ENCODE peak calls at places on chromosomes 1 and 21, in four cellular contexts. O, H, A and L are unnamed samples.

GRCh38 chr1:45621895-45622266 is 2.0 kb downstream of the CCDC17 start:
- DNase-seq in O (no peak), H (no peak), A (no peak), L (no peak)

GRCh38 chr1:173507205-173507846 is 30.2 kb downstream of the PRDX6 start:
- DNase-seq in O (no peak), H (no peak), A (peak; percentile 99), L (no peak)

GRCh38 chr1:173353346-173353745 is 123.8 kb upstream of the PRDX6 start:
- DNase-seq in O (no peak), H (no peak), A (no peak), L (no peak)

GRCh38 chr1:11156958-11157357 is 32.2 kb upstream of the ANGPTL7 start:
- DNase-seq in O (peak; percentile 3), H (no peak), A (no peak), L (no peak)

GRCh38 chr1:43229831-43230780 is 39.7 kb upstream of the TMEM125 start:
- DNase-seq in O (no peak), H (no peak), A (no peak), L (no peak)

GRCh38 chr1:4108741-4109625 is 208.9 kb upstream of the C1orf174 start:
- DNase-seq in O (no peak), H (peak; percentile 84), A (no peak), L (no peak)

GRCh38 chr1:157868664-157869063 is 27.1 kb upstream of the CD5L start:
- DNase-seq in O (no peak), H (no peak), A (peak; percentile 56), L (no peak)

GRCh38 chr1:61184035-61184713 is 101.8 kb downstream of the NFIA start:
- DNase-seq in O (no peak), H (peak; percentile 98), A (peak; percentile 57), L (peak; percentile 95)

GRCh38 chr1:197928849-197929336 is 11.7 kb downstream of the LHX9 start:
- DNase-seq in O (peak; percentile 30), H (no peak), A (no peak), L (no peak)

GRCh38 chr1:210262897-210263272 is 30.3 kb downstream of the SERTAD4 start:
- DNase-seq in O (no peak), H (no peak), A (no peak), L (no peak)

GRCh38 chr1:83761084-83761760 is 237.7 kb downstream of the TTLL7 start:
- DNase-seq in O (no peak), H (no peak), A (no peak), L (no peak)

GRCh38 chr1:214546886-214547641 is 4.3 kb downstream of the PTPN14 start:
- DNase-seq in O (no peak), H (no peak), A (no peak), L (no peak)

GRCh38 chr1:31013187-31013864 is 52.2 kb downstream of the PUM1 start:
- DNase-seq in O (no peak), H (no peak), A (peak; percentile 36), L (no peak)

GRCh38 chr1:229380514-229381160 is 37.8 kb upstream of the CCSAP start:
- DNase-seq in O (no peak), H (peak; percentile 80), A (no peak), L (no peak)

GRCh38 chr1:161180643-161181042 is 3.3 kb upstream of the B4GALT3 start:
- DNase-seq in O (no peak), H (no peak), A (no peak), L (no peak)

GRCh38 chr1:203017061-203017460 is 9.2 kb upstream of the PPFIA4 start:
- DNase-seq in O (no peak), H (no peak), A (no peak), L (no peak)

GRCh38 chr1:31198591-31198990 is 41.1 kb downstream of the NKAIN1 start:
- DNase-seq in O (no peak), H (no peak), A (no peak), L (no peak)

GRCh38 chr1:44584167-44584566 is 90.1 kb downstream of the TMEM53 start:
- DNase-seq in O (no peak), H (no peak), A (peak; percentile 96), L (no peak)

GRCh38 chr1:212179394-212180076 is 105.7 kb upstream of the PPP2R5A start:
- DNase-seq in O (no peak), H (no peak), A (no peak), L (no peak)

GRCh38 chr1:227899820-227900449 is 47.8 kb downstream of the WNT9A start:
- DNase-seq in O (no peak), H (peak; percentile 79), A (no peak), L (no peak)

GRCh38 chr21:36388835-36389234 is 3.6 kb downstream of the CHAF1B start:
- DNase-seq in O (no peak), H (peak; percentile 93), A (no peak), L (no peak)

GRCh38 chr1:147641695-147642592 is 28.4 kb downstream of the ACP6 start:
- DNase-seq in O (peak; percentile 64), H (no peak), A (peak; percentile 45), L (no peak)

GRCh38 chr1:9375912-9376311 is 83.2 kb downstream of the SPSB1 start:
- DNase-seq in O (no peak), H (no peak), A (no peak), L (no peak)